ENCODE peak calls at places on chromosome 10, in five cellular contexts. One of them, this sample, is unnamed.

GRCh38 chr10:4765428-4765827 is 60.6 kb upstream of the AKR1E2 start:
- DNase-seq in HepG2: no peak
- DNase-seq in A549: no peak
- DNase-seq in K562: no peak
- DNase-seq in GM12878: no peak
- DNase-seq in this sample: no peak

GRCh38 chr10:76291175-76291574 is 859.8 kb downstream of the LRMDA start:
- DNase-seq in HepG2: no peak
- DNase-seq in A549: no peak
- DNase-seq in K562: no peak
- DNase-seq in GM12878: no peak
- DNase-seq in this sample: no peak

GRCh38 chr10:132712698-132713232 is 73.2 kb downstream of the NKX6-2 start:
- DNase-seq in HepG2: no peak
- DNase-seq in A549: no peak
- DNase-seq in K562: no peak
- DNase-seq in GM12878: no peak
- DNase-seq in this sample: no peak

GRCh38 chr10:119313645-119314044 is 106.3 kb downstream of the GRK5 start:
- DNase-seq in HepG2: no peak
- DNase-seq in A549: no peak
- DNase-seq in K562: no peak
- DNase-seq in GM12878: peak
- DNase-seq in this sample: peak

GRCh38 chr10:127193125-127193524 is 3.3 kb downstream of the INSYN2A start:
- DNase-seq in HepG2: no peak
- DNase-seq in A549: no peak
- DNase-seq in K562: no peak
- DNase-seq in GM12878: no peak
- DNase-seq in this sample: no peak

GRCh38 chr10:48381971-48382370 is 75.5 kb downstream of the MAPK8 start:
- DNase-seq in HepG2: no peak
- DNase-seq in A549: no peak
- DNase-seq in K562: no peak
- DNase-seq in GM12878: no peak
- DNase-seq in this sample: no peak

GRCh38 chr10:119178371-119179119 is at the start of gene PRDX3:
- DNase-seq in HepG2: peak
- DNase-seq in A549: peak
- DNase-seq in K562: peak
- DNase-seq in GM12878: peak
- DNase-seq in this sample: peak

GRCh38 chr10:31618541-31619291 is 299.7 kb downstream of the ZEB1 start:
- DNase-seq in HepG2: no peak
- DNase-seq in A549: no peak
- DNase-seq in K562: no peak
- DNase-seq in GM12878: no peak
- DNase-seq in this sample: no peak

GRCh38 chr10:8894148-8894547 is 839.7 kb downstream of the GATA3 start:
- DNase-seq in HepG2: no peak
- DNase-seq in A549: no peak
- DNase-seq in K562: no peak
- DNase-seq in GM12878: no peak
- DNase-seq in this sample: no peak

GRCh38 chr10:97542169-97543024 is 30.2 kb upstream of the ANKRD2 start:
- DNase-seq in HepG2: peak
- DNase-seq in A549: peak
- DNase-seq in K562: peak
- DNase-seq in GM12878: no peak
- DNase-seq in this sample: peak

GRCh38 chr10:128091636-128092210 is 34.5 kb downstream of the MKI67 start:
- DNase-seq in HepG2: no peak
- DNase-seq in A549: no peak
- DNase-seq in K562: no peak
- DNase-seq in GM12878: no peak
- DNase-seq in this sample: no peak

GRCh38 chr10:95201736-95202135 is 7.7 kb downstream of the ACSM6 start:
- DNase-seq in HepG2: peak
- DNase-seq in A549: peak
- DNase-seq in K562: no peak
- DNase-seq in GM12878: no peak
- DNase-seq in this sample: no peak

GRCh38 chr10:92757066-92757716 is 67.4 kb downstream of the HHEX start:
- DNase-seq in HepG2: peak
- DNase-seq in A549: peak
- DNase-seq in K562: peak
- DNase-seq in GM12878: peak
- DNase-seq in this sample: peak

GRCh38 chr10:71595649-71596048 is 123.9 kb downstream of the C10orf105 start:
- DNase-seq in HepG2: no peak
- DNase-seq in A549: no peak
- DNase-seq in K562: no peak
- DNase-seq in GM12878: no peak
- DNase-seq in this sample: no peak

GRCh38 chr10:124724279-124725027 is 19.7 kb downstream of the FAM53B start:
- DNase-seq in HepG2: peak
- DNase-seq in A549: no peak
- DNase-seq in K562: no peak
- DNase-seq in GM12878: no peak
- DNase-seq in this sample: no peak

GRCh38 chr10:98916751-98917150 is 318.9 kb downstream of the HPSE2 start:
- DNase-seq in HepG2: no peak
- DNase-seq in A549: no peak
- DNase-seq in K562: no peak
- DNase-seq in GM12878: no peak
- DNase-seq in this sample: no peak

GRCh38 chr10:24306507-24306875 is 97.6 kb downstream of the KIAA1217 start:
- DNase-seq in HepG2: no peak
- DNase-seq in A549: no peak
- DNase-seq in K562: no peak
- DNase-seq in GM12878: no peak
- DNase-seq in this sample: no peak

GRCh38 chr10:115093286-115093775 is at the start of gene ATRNL1:
- DNase-seq in HepG2: no peak
- DNase-seq in A549: peak
- DNase-seq in K562: no peak
- DNase-seq in GM12878: no peak
- DNase-seq in this sample: no peak

GRCh38 chr10:102648889-102649752 is 4.8 kb downstream of the TRIM8 start:
- DNase-seq in HepG2: no peak
- DNase-seq in A549: no peak
- DNase-seq in K562: no peak
- DNase-seq in GM12878: no peak
- DNase-seq in this sample: no peak

GRCh38 chr10:95246582-95247051 is 44.2 kb downstream of the PDLIM1 start:
- DNase-seq in HepG2: peak
- DNase-seq in A549: peak
- DNase-seq in K562: peak
- DNase-seq in GM12878: no peak
- DNase-seq in this sample: peak

DNA sequence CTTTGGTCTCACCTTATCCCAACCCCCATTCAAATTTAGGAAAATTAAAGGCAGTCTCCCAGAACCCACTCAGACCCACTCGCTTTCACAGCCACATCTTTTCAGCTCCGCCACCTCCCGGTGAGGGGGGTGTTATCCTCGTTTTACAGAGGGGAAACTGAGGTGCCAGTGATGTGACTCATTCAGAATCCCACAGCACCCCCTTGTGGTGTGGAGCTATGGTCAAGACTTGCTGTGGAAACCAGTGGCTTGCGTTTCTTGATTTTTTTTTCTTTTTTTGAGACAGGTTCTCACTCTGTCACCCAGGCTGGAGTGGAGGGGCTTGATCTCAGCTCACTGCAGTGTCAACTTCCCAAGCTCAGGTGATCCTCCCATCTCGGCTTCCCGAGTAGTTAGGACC is 27.6 kb downstream of the SLC35G1 start:
- DNase-seq in HepG2: no peak
- DNase-seq in A549: peak
- DNase-seq in K562: peak
- DNase-seq in GM12878: no peak
- DNase-seq in this sample: peak
- TF ChIP-seq CTCF in HepG2: peak
- TF ChIP-seq CTCF in A549: peak
- TF ChIP-seq CTCF in K562: peak
- TF ChIP-seq CTCF in GM12878: peak
- TF ChIP-seq CTCF in this sample: peak

GRCh38 chr10:93818086-93818485 is 60.4 kb downstream of the LGI1 start:
- DNase-seq in HepG2: no peak
- DNase-seq in A549: no peak
- DNase-seq in K562: no peak
- DNase-seq in GM12878: no peak
- DNase-seq in this sample: no peak
- TF ChIP-seq POLR2A in HepG2: no peak
- TF ChIP-seq POLR2A in A549: no peak
- TF ChIP-seq POLR2A in K562: no peak
- TF ChIP-seq POLR2A in GM12878: no peak
- TF ChIP-seq POLR2A in this sample: no peak

DNA sequence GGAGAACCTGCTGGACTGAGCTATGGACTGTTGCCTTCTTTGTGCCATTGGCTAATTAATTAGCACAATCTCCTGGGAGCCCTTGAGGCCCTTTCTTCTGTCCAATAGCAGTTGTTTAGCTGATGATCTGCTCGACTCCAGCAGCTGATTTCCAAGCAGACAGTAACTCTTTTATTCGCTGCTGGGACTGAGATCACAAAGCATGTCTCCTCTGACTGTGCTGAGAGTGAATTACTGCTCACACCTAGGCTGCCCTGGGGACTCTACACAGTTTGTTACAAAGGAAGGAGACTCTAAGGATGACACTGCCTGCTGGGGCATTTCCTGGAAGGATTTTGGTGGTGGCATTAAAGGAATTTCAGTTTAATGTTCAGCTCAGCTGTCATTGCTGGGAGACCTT is 31.4 kb downstream of the CASP7 start:
- DNase-seq in HepG2: no peak
- DNase-seq in A549: no peak
- DNase-seq in K562: no peak
- DNase-seq in GM12878: no peak
- DNase-seq in this sample: no peak
- TF ChIP-seq MYC in HepG2: no peak
- TF ChIP-seq MYC in A549: no peak
- TF ChIP-seq MYC in K562: no peak
- TF ChIP-seq MYC in GM12878: no peak
- TF ChIP-seq MYC in this sample: no peak

GRCh38 chr10:86693721-86694369 is 25.5 kb downstream of the LDB3 start:
- DNase-seq in HepG2: peak
- DNase-seq in A549: peak
- DNase-seq in K562: peak
- DNase-seq in GM12878: no peak
- DNase-seq in this sample: peak
- TF ChIP-seq CTCF in HepG2: peak
- TF ChIP-seq CTCF in A549: peak
- TF ChIP-seq CTCF in K562: peak
- TF ChIP-seq CTCF in GM12878: peak
- TF ChIP-seq CTCF in this sample: peak

DNA sequence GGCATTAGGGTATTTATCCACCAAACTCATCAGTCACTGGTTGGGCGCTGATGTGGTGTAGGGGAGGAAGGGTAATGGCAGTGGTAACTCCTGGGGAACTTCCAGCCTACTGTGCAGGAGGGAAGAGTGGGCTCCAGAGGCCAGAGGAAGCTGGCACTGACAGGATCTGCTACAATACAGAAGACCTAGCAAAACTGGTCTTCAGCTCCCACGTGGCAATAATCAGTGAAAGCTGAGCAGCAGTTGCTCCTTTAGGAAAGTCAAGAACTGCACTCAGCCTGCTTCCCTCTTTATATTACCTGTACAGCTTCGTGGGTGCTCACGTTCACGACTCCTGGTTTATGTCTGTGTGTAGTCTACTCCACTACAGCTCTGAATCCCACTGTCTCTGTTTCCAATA is 17.2 kb upstream of the CAMK2G start:
- DNase-seq in HepG2: no peak
- DNase-seq in A549: no peak
- DNase-seq in K562: no peak
- DNase-seq in GM12878: no peak
- DNase-seq in this sample: no peak
- TF ChIP-seq POLR2A in HepG2: no peak
- TF ChIP-seq POLR2A in A549: no peak
- TF ChIP-seq POLR2A in K562: no peak
- TF ChIP-seq POLR2A in GM12878: no peak
- TF ChIP-seq POLR2A in this sample: no peak

GRCh38 chr10:123093489-123093888 is 42.3 kb upstream of the HMX3 start:
- DNase-seq in HepG2: no peak
- DNase-seq in A549: no peak
- DNase-seq in K562: no peak
- DNase-seq in GM12878: no peak
- DNase-seq in this sample: no peak

GRCh38 chr10:123097039-123097438 is 38.7 kb upstream of the HMX3 start:
- DNase-seq in HepG2: no peak
- DNase-seq in A549: no peak
- DNase-seq in K562: no peak
- DNase-seq in GM12878: no peak
- DNase-seq in this sample: no peak

GRCh38 chr10:123100030-123100762 is 35.6 kb upstream of the HMX3 start:
- DNase-seq in HepG2: no peak
- DNase-seq in A549: peak
- DNase-seq in K562: peak
- DNase-seq in GM12878: no peak
- DNase-seq in this sample: peak

GRCh38 chr10:123101844-123102243 is 33.9 kb upstream of the HMX3 start:
- DNase-seq in HepG2: no peak
- DNase-seq in A549: no peak
- DNase-seq in K562: no peak
- DNase-seq in GM12878: no peak
- DNase-seq in this sample: no peak

DNA sequence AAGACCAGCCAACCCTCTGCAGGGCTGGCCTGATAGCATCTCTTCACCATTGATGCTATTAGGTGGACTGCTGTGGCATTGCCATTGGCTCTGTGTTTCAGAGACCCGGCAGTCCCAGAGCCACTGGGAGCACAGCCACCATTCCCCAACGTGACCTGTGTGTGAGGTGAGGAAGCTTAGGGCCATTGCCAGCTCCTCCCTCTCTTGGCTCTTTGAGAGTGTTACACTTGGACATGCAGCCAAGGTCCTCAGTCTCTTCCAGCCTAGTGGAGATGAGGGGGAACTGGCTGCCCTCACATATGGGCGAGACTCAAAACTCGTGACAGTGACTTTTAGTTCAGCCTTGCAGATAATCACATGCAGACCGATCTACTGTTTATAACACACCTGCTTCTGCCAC is 39.3 kb upstream of the HMX3 start:
- DNase-seq in HepG2: no peak
- DNase-seq in A549: no peak
- DNase-seq in K562: no peak
- DNase-seq in GM12878: no peak
- DNase-seq in this sample: no peak
- TF ChIP-seq MYC in HepG2: no peak
- TF ChIP-seq MYC in A549: no peak
- TF ChIP-seq MYC in K562: no peak
- TF ChIP-seq MYC in GM12878: no peak
- TF ChIP-seq MYC in this sample: no peak

GRCh38 chr10:73998623-73999622 is 1.0 kb downstream of the VCL start:
- DNase-seq in HepG2: peak
- DNase-seq in A549: peak
- DNase-seq in K562: peak
- DNase-seq in GM12878: no peak
- DNase-seq in this sample: no peak
- TF ChIP-seq CTCF in HepG2: peak
- TF ChIP-seq CTCF in A549: peak
- TF ChIP-seq CTCF in K562: peak
- TF ChIP-seq CTCF in GM12878: no peak
- TF ChIP-seq CTCF in this sample: no peak

GRCh38 chr10:88994034-88994433 is 3.4 kb downstream of the FAS start:
- DNase-seq in HepG2: no peak
- DNase-seq in A549: no peak
- DNase-seq in K562: no peak
- DNase-seq in GM12878: peak
- DNase-seq in this sample: peak
- TF ChIP-seq POLR2A in HepG2: no peak
- TF ChIP-seq POLR2A in A549: no peak
- TF ChIP-seq POLR2A in K562: no peak
- TF ChIP-seq POLR2A in GM12878: no peak
- TF ChIP-seq POLR2A in this sample: no peak

This sample was measured in NB4.